ENCODE peak calls at places on chromosomes 4 and X, in eight cellular contexts. J, F, Y, M, I, C, O and R are unnamed samples.

GRCh38 chrX:155865193-155865592 is 16.0 kb upstream of the VAMP7 start:
- DNase-seq in F (no peak), C (no peak), I (no peak), M (no peak), Y (no peak), J (no peak), O (no peak), R (no peak)

GRCh38 chr4:181189751-181190150 is 1053.5 kb upstream of the TENM3 start:
- DNase-seq in F (no peak), M (no peak), O (no peak), I (no peak), J (no peak), C (no peak), Y (no peak), R (no peak)

GRCh38 chr4:1535926-1536578 is 129.8 kb upstream of the NKX1-1 start:
- DNase-seq in O (no peak), Y (peak), J (no peak), M (no peak), F (no peak), I (no peak), C (no peak), R (no peak)

GRCh38 chr4:38141808-38142500 is 181.8 kb downstream of the PTTG2 start:
- DNase-seq in Y (no peak), J (no peak), F (peak), C (peak), I (no peak), O (no peak), M (no peak), R (no peak)

GRCh38 chr4:22508376-22508775 is 7.5 kb downstream of the ADGRA3 start:
- DNase-seq in M (no peak), O (no peak), F (no peak), J (no peak), Y (no peak), I (no peak), C (no peak), R (no peak)

GRCh38 chr4:52611030-52611555 is 48.0 kb downstream of the USP46 start:
- DNase-seq in C (no peak), M (no peak), F (no peak), O (no peak), Y (no peak), J (no peak), I (no peak), R (no peak)

GRCh38 chrX:22987452-22987851 is 12.3 kb upstream of the DDX53 start:
- DNase-seq in O (no peak), J (no peak), Y (no peak), F (peak), M (no peak), I (no peak), C (peak), R (no peak)

GRCh38 chr4:5568336-5568735 is 140.0 kb downstream of the EVC2 start:
- DNase-seq in F (no peak), J (no peak), Y (no peak), O (no peak), I (no peak), M (no peak), C (no peak), R (no peak)

GRCh38 chr4:67883463-67883862 is 339 bp downstream of the TMPRSS11D start:
- DNase-seq in I (no peak), C (no peak), Y (no peak), F (no peak), M (no peak), O (no peak), J (no peak), R (no peak)

DNA sequence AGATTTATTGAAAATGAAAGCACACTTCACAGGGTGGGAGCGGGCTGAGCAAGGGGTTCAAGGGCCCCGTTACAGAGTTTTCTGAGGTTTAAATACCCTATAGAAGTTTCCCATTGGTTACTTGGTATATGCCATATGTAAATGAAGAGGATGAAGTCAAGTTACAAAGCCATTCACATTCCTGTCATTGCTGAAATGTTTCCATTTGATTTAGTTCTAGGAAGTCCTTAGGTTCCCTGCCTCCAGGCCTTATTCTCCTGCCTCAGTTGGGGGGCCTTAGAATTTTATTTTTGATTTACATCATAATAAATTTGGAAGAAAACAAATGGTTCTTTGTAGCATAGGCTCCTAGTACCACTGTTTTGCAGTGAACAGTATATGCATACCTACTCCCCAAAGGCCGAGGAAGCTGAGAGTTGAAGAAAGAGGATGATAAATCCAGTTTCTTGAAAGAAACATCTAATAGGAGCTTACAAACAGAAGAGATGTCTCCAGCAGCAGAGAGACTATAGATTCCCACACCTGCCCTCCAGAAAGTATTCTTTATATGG is 31.8 kb downstream of the SERTM2 start:
- DNase-seq in J (no peak), C (no peak), F (no peak), M (no peak), Y (no peak), I (no peak), O (no peak), R (no peak)
- H3K4me3 ChIP-seq in J (no peak), C (no peak), F (no peak), M (no peak), Y (no peak), I (no peak), O (no peak), R (no peak)

GRCh38 chr4:76210502-76210901 is 3.1 kb downstream of the SCARB2 start:
- DNase-seq in M (no peak), F (no peak), C (peak), O (no peak), I (no peak), J (no peak), Y (no peak), R (no peak)
- H3K4me3 ChIP-seq in M (no peak), F (no peak), C (peak), O (peak), I (no peak), J (no peak), Y (no peak), R (no peak)

DNA sequence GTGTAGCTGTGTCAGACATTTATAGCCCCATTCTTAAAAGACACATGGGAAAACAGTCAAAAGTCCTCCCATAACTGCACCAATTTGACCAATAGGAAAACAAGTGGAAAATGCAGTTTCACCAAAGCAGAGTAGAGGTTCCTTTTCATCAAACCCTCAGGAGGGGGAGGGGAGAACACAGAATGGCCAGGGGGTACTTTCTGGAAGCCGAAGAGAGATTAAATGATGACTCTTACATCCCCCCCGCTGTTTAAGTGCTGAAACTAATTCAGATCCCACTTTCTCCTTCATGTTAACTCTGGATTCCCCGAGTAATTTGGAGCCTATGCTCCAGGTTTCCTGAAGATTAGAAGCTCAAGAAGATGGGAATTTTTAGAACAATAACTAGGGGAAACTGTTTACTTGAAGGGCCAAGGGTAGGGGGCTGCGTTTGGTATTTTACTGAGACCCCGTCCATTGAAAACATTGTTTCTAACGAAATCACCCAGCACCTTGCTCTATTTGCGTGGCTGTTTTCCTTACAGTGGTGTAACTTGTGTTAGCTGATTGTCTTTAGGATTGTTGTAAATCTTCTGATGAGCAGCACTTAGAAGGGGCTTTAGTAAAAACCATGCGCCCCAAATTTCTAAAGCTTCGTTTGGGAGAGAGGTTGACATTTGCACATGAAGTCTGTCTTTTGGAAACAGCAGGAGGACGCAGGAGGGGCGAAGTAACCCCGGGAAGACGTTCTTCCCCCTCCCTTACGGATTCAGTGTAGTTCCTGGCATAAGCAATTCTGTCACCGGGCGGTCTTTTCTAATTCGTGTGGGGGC is 2.2 kb upstream of the LEF1 start:
- DNase-seq in I (no peak), O (no peak), F (peak), J (no peak), Y (no peak), M (no peak), C (no peak), R (no peak)
- H3K4me3 ChIP-seq in I (no peak), O (no peak), F (no peak), J (no peak), Y (no peak), M (no peak), C (no peak), R (peak)

GRCh38 chr4:121180558-121180957 is 16.4 kb upstream of the TNIP3 start:
- DNase-seq in F (no peak), I (no peak), O (no peak), C (no peak), J (no peak), M (no peak), Y (no peak), R (no peak)
- H3K4me3 ChIP-seq in F (no peak), I (no peak), O (no peak), C (no peak), J (no peak), M (no peak), Y (no peak), R (peak)

GRCh38 chr4:140152015-140152703 is 1.8 kb downstream of the MAML3 start:
- DNase-seq in I (peak), J (peak), M (peak), O (peak), Y (peak), F (no peak), C (peak), R (peak)
- H3K4me3 ChIP-seq in I (peak), J (peak), M (peak), O (peak), Y (peak), F (peak), C (peak), R (peak)

GRCh38 chrX:40644821-40645358 is 2.5 kb downstream of the CXorf38 start:
- DNase-seq in M (no peak), I (no peak), C (peak), O (peak), F (peak), Y (peak), J (peak), R (peak)

GRCh38 chrX:40646489-40647306 is 663 bp downstream of the CXorf38 start:
- DNase-seq in C (peak), M (peak), O (peak), I (peak), Y (peak), J (peak), F (peak), R (peak)

GRCh38 chrX:40647307-40648197 is at the start of gene CXorf38:
- DNase-seq in J (peak), O (peak), C (peak), M (peak), F (peak), Y (peak), I (peak), R (peak)

GRCh38 chrX:40644175-40644574 is 3.2 kb downstream of the CXorf38 start:
- DNase-seq in C (peak), I (no peak), O (no peak), J (peak), M (no peak), Y (no peak), F (no peak), R (no peak)
- H3K4me3 ChIP-seq in C (peak), I (no peak), O (peak), J (no peak), M (peak), Y (peak), F (no peak), R (peak)

GRCh38 chr4:11472535-11472934 is 43.8 kb upstream of the HS3ST1 start:
- DNase-seq in F (no peak), I (no peak), O (no peak), C (no peak), J (no peak), M (no peak), Y (no peak), R (no peak)

GRCh38 chr4:11471613-11472012 is 42.9 kb upstream of the HS3ST1 start:
- DNase-seq in I (no peak), Y (no peak), J (peak), F (no peak), O (no peak), C (no peak), M (no peak), R (peak)

GRCh38 chr4:11468901-11469300 is 40.2 kb upstream of the HS3ST1 start:
- DNase-seq in I (no peak), F (no peak), Y (no peak), C (no peak), O (no peak), J (no peak), M (no peak), R (no peak)

GRCh38 chr4:11469900-11470708 is 41.4 kb upstream of the HS3ST1 start:
- DNase-seq in C (no peak), I (no peak), M (no peak), O (no peak), Y (no peak), J (no peak), F (no peak), R (no peak)

DNA sequence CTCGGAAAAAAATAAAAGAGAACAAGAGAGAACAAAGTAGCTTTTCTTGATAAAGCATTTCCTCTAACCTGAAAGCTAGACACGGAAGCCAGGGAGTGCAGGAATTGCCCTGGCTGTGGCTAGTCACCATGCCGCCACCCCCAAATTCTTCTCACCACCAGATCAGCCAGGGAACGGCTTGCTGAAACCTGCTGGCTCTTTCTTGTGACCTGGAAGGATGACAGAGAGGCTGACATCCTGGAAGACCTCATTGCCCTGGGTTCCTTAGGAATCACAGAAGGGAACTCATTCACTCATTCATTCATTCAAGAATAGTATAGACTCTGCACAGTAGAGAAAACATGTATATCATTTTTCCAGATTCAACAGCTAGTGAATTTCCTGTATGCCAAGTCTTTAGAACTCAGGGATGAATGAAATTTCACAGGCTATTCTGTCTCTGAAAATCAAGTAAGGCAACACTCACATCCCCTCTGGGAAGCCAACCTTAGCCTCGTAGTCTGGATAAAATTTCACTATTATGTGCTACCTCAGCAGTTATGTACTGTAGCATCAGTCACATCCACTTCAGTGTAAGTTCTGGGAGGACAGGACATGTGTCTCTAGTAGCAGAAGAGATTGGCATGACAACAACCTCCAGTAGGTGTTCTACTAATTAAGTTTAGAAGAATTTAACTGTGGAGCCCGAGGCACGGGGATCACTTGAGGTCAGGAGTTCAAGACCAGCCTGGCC is 42.2 kb upstream of the HS3ST1 start:
- DNase-seq in C (no peak), M (no peak), F (no peak), O (no peak), I (no peak), J (no peak), Y (no peak), R (peak)
- H3K4me3 ChIP-seq in C (no peak), M (no peak), F (no peak), O (no peak), I (no peak), J (no peak), Y (no peak), R (no peak)